ENCODE peak calls at places on chromosomes 7 and 10, in nine cellular contexts. M is HCT116; R is activated naive CD4-positive, alpha-beta T cell; E is stimulated activated CD8-positive, alpha-beta memory T cell treated with anti-CD3 and anti-CD28 coated beads, Interleukin-2, amount 100 ng/mL, for 1 hour; P is iris pigment epithelial cell; S is activated T-cell treated with anti-CD3 and anti-CD28 coated beads, Interleukin-2, amount 50 U/mL, for 4 hours; W is transverse colon; L is astrocyte; D is retinal pigment epithelial cell. B is an unnamed sample.
A peak's percentile ranks its signal among the peaks of the same experiment; 100 is the strongest.

GRCh38 chr7:92053312-92053711 is 81.0 kb downstream of the CYP51A1 start:
- DNase-seq in M (no peak), R (no peak), E (no peak), P (no peak), S (no peak), W (no peak), L (no peak), D (no peak), B (no peak)

GRCh38 chr10:110358869-110359629 is 54.3 kb upstream of the SMNDC1 start:
- DNase-seq in M (peak; percentile 38), R (no peak), E (no peak), P (peak; percentile 40), S (no peak), W (no peak), L (peak; percentile 58), D (no peak), B (peak; percentile 24)

GRCh38 chr7:431658-432111 is 88.0 kb downstream of the PDGFA start:
- DNase-seq in M (no peak), R (no peak), E (no peak), P (no peak), S (no peak), W (no peak), L (no peak), D (no peak), B (no peak)

GRCh38 chr7:14905764-14906163 is 3.2 kb upstream of the DGKB start:
- DNase-seq in M (no peak), R (no peak), E (no peak), P (no peak), S (no peak), W (no peak), L (no peak), D (peak; percentile 39), B (no peak)

GRCh38 chr7:38839846-38840245 is 69.1 kb downstream of the VPS41 start:
- DNase-seq in M (no peak), R (no peak), E (no peak), P (no peak), S (no peak), W (no peak), L (peak; percentile 36), D (no peak), B (no peak)

GRCh38 chr10:95655571-95656290 is 780 bp downstream of the ALDH18A1 start:
- DNase-seq in M (no peak), R (no peak), E (no peak), P (peak; percentile 59), S (peak; percentile 26), W (peak; percentile 19), L (peak; percentile 38), D (peak; percentile 22), B (no peak)

GRCh38 chr10:23368816-23369640 is 24.4 kb upstream of the C10orf67 start:
- DNase-seq in M (no peak), R (no peak), E (no peak), P (peak; percentile 27), S (no peak), W (no peak), L (peak; percentile 14), D (no peak), B (no peak)

GRCh38 chr7:5143106-5143505 is 46.9 kb upstream of the WIPI2 start:
- DNase-seq in M (no peak), R (no peak), E (no peak), P (no peak), S (peak; percentile 41), W (no peak), L (no peak), D (no peak), B (no peak)

GRCh38 chr10:52541082-52541481 is 227.0 kb downstream of the DKK1 start:
- DNase-seq in M (no peak), R (no peak), E (no peak), P (peak; percentile 55), S (no peak), W (no peak), L (peak; percentile 22), D (no peak), B (peak; percentile 58)

GRCh38 chr7:132636581-132636980 is 60.3 kb upstream of the PLXNA4 start:
- DNase-seq in M (no peak), R (no peak), E (no peak), P (no peak), S (no peak), W (no peak), L (no peak), D (no peak), B (no peak)

GRCh38 chr7:45215611-45216062 is 58.0 kb downstream of the RAMP3 start:
- DNase-seq in M (no peak), R (no peak), E (no peak), P (no peak), S (no peak), W (no peak), L (no peak), D (no peak), B (no peak)

GRCh38 chr10:75408911-75409885 is 7.6 kb upstream of the ZNF503 start:
- DNase-seq in M (no peak), R (no peak), E (no peak), P (peak; percentile 26), S (no peak), W (peak; percentile 79), L (no peak), D (no peak), B (peak; percentile 42)

GRCh38 chr10:103666109-103666508 is 172.6 kb downstream of the NEURL1 start:
- DNase-seq in M (peak; percentile 22), R (no peak), E (no peak), P (peak; percentile 52), S (no peak), W (no peak), L (no peak), D (no peak), B (no peak)

GRCh38 chr10:13734151-13734550 is 147.4 kb downstream of the PRPF18 start:
- DNase-seq in M (no peak), R (no peak), E (no peak), P (no peak), S (no peak), W (no peak), L (no peak), D (no peak), B (no peak)

GRCh38 chr10:27104919-27105318 is 4.6 kb upstream of the ANKRD26 start:
- DNase-seq in M (no peak), R (no peak), E (no peak), P (no peak), S (no peak), W (no peak), L (no peak), D (no peak), B (no peak)

GRCh38 chr7:128452552-128452951 is 3.1 kb upstream of the HILPDA start:
- DNase-seq in M (no peak), R (no peak), E (no peak), P (no peak), S (no peak), W (no peak), L (no peak), D (no peak), B (no peak)

GRCh38 chr10:12966067-12966466 is 35.4 kb downstream of the CCDC3 start:
- DNase-seq in M (no peak), R (no peak), E (no peak), P (no peak), S (no peak), W (no peak), L (no peak), D (no peak), B (no peak)

GRCh38 chr10:28715246-28715645 is 37.9 kb downstream of the BAMBI start:
- DNase-seq in M (no peak), R (no peak), E (no peak), P (no peak), S (no peak), W (no peak), L (no peak), D (no peak), B (no peak)

GRCh38 chr7:39688611-39689485 is 65.5 kb downstream of the RALA start:
- DNase-seq in M (no peak), R (no peak), E (no peak), P (peak; percentile 36), S (no peak), W (no peak), L (peak; percentile 57), D (no peak), B (no peak)

GRCh38 chr10:100847440-100847839 is 65.3 kb upstream of the SLF2 start:
- DNase-seq in M (peak; percentile 62), R (no peak), E (no peak), P (peak; percentile 14), S (no peak), W (no peak), L (no peak), D (no peak), B (peak; percentile 58)

GRCh38 chr10:122019414-122019975 is 30.5 kb downstream of the TACC2 start:
- DNase-seq in M (no peak), R (no peak), E (no peak), P (no peak), S (no peak), W (peak; percentile 89), L (no peak), D (peak; percentile 70), B (no peak)

GRCh38 chr7:3114917-3115316 is 71.2 kb upstream of the CARD11 start:
- DNase-seq in M (no peak), R (no peak), E (no peak), P (no peak), S (no peak), W (no peak), L (no peak), D (no peak), B (no peak)

GRCh38 chr10:89414879-89415821 is 782 bp downstream of the IFIT5 start:
- DNase-seq in M (no peak), R (no peak), E (peak; percentile 19), P (peak; percentile 36), S (peak; percentile 32), W (peak; percentile 47), L (peak; percentile 21), D (no peak), B (no peak)

GRCh38 chr10:69685426-69685801 is 55.4 kb downstream of the FAM241B start:
- DNase-seq in M (no peak), R (no peak), E (no peak), P (no peak), S (no peak), W (no peak), L (peak; percentile 8), D (no peak), B (no peak)

GRCh38 chr7:43467406-43467805 is 115.5 kb upstream of the STK17A start:
- DNase-seq in M (no peak), R (no peak), E (no peak), P (peak; percentile 54), S (no peak), W (no peak), L (peak; percentile 64), D (no peak), B (peak; percentile 41)

B was measured in NCI-H226.